ENCODE peak calls at places on chromosomes 13 and 19, in seven cellular contexts. D is PC-9, Q is SK-N-SH, H is HCT116, G is hepatocyte, A is GM23338, Z is PC-3. N is an unnamed sample. For H3K9me2 and H3K4me1, the result is how much of the 10 kb centered on the place peaks cover.

GRCh38 chr19:41746593-41747227 is 8.6 kb upstream of the CEACAM6 start:
- DNase-seq in D (peak), Q (peak), H (peak), G (peak), A (peak), Z (peak), N (peak)

GRCh38 chr19:43575955-43576451 is 402 bp downstream of the PINLYP start:
- DNase-seq in D (peak), Q (no peak), H (no peak), G (no peak), A (no peak), Z (no peak), N (no peak)

GRCh38 chr13:106498571-106498970 is 36.9 kb downstream of the EFNB2 start:
- DNase-seq in D (no peak), Q (no peak), H (no peak), G (no peak), A (no peak), Z (no peak), N (no peak)

GRCh38 chr19:18617562-18617961 is 4.9 kb downstream of the TMEM59L start:
- DNase-seq in D (no peak), Q (no peak), H (no peak), G (no peak), A (no peak), Z (no peak), N (no peak)

GRCh38 chr19:32453736-32454135 is 48.2 kb downstream of the DPY19L3 start:
- DNase-seq in D (no peak), Q (no peak), H (no peak), G (no peak), A (no peak), Z (no peak), N (no peak)

GRCh38 chr19:49589391-49589790 is 1.6 kb upstream of the PRR12 start:
- DNase-seq in D (no peak), Q (no peak), H (no peak), G (no peak), A (no peak), Z (no peak), N (no peak)

GRCh38 chr19:23957660-23958281 is 43.1 kb downstream of the ZNF726 start:
- DNase-seq in D (peak), Q (no peak), H (peak), G (no peak), A (no peak), Z (peak), N (no peak)

GRCh38 chr19:53082929-53083328 is 20.3 kb downstream of the ZNF160 start:
- DNase-seq in D (no peak), Q (no peak), H (no peak), G (no peak), A (no peak), Z (no peak), N (no peak)

GRCh38 chr19:51158474-51159129 is 16.5 kb downstream of the SIGLEC7 start:
- DNase-seq in D (peak), Q (peak), H (peak), G (peak), A (peak), Z (peak), N (peak)

GRCh38 chr19:50722248-50723013 is 733 bp upstream of the CLEC11A start:
- DNase-seq in D (no peak), Q (no peak), H (no peak), G (no peak), A (no peak), Z (no peak), N (no peak)

GRCh38 chr19:19752760-19753403 is 20.0 kb upstream of the ZNF14 start:
- DNase-seq in D (no peak), Q (peak), H (no peak), G (no peak), A (no peak), Z (no peak), N (no peak)

DNA sequence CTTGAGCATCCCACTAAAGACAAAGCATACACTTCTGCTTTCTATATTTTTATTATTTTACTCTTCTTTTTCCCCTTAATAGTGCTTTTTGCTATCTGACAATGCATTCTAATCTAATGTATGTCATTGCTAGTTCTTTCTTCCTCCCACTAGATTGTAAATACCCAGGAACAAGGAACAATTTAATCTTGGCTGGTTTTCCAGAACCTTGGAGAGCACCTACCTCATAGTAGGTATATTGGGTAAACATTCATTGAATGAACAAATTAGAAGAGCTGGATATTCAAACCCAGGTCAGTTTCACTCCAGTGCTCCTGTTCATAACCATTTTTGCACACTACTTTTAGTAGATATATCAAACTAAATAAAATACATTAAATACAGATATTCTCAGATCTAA is 1617.6 kb upstream of the SLC10A2 start:
- DNase-seq in D (no peak), Q (no peak), H (no peak), G (no peak), A (peak), Z (peak), N (no peak)
- H3K9me2 ChIP-seq in D (under half), Q (under half), H (under half), G (under half), A (under half), Z (under half), N (under half)

GRCh38 chr19:2616741-2617392 is 85.6 kb downstream of the GNG7 start:
- DNase-seq in D (no peak), Q (no peak), H (no peak), G (no peak), A (no peak), Z (no peak), N (peak)

GRCh38 chr19:2617393-2618165 is 84.9 kb downstream of the GNG7 start:
- DNase-seq in D (no peak), Q (no peak), H (no peak), G (no peak), A (no peak), Z (no peak), N (no peak)

GRCh38 chr19:2619076-2619475 is 83.4 kb downstream of the GNG7 start:
- DNase-seq in D (no peak), Q (no peak), H (no peak), G (no peak), A (no peak), Z (peak), N (peak)

GRCh38 chr19:2615782-2616181 is 86.7 kb downstream of the GNG7 start:
- DNase-seq in D (no peak), Q (no peak), H (no peak), G (no peak), A (no peak), Z (no peak), N (no peak)

GRCh38 chr19:2618611-2619010 is 83.9 kb downstream of the GNG7 start:
- DNase-seq in D (peak), Q (no peak), H (peak), G (no peak), A (no peak), Z (peak), N (peak)
- H3K4me1 ChIP-seq in D (under half), Q (under half), H (under half), G (under half), A (under half), Z (under half), N (half or more)

GRCh38 chr19:37906868-37907734 is at the start of gene SIPA1L3:
- DNase-seq in D (peak), Q (peak), H (peak), G (peak), A (peak), Z (peak), N (peak)
- TF ChIP-seq CTCF in D (no peak), Q (no peak), H (no peak), G (no peak), A (no peak), Z (no peak), N (no peak)

GRCh38 chr19:29923653-29924052 is 18.4 kb upstream of the URI1 start:
- DNase-seq in D (no peak), Q (no peak), H (no peak), G (no peak), A (no peak), Z (no peak), N (peak)
- H3K9me2 ChIP-seq in D (under half), Q (under half), H (under half), G (under half), A (under half), Z (under half), N (under half)

N was measured in OCI-LY7.